ENCODE peak calls at places on chromosomes 13 and 19, in nine cellular contexts. M, B, Y, K, Z, T, Q, G and J are unnamed samples. For H3K4me1 and H3K9me3, the result is how much of the 10 kb centered on the place peaks cover.

GRCh38 chr13:48730971-48731658 is 77.4 kb downstream of the CYSLTR2 start:
- DNase-seq in Q (no peak), K (no peak), B (no peak), G (peak), T (no peak), Z (no peak), Y (no peak), M (no peak), J (no peak)

GRCh38 chr13:69947577-69947976 is 160.0 kb upstream of the ATXN8OS start:
- DNase-seq in Y (no peak), K (no peak), B (no peak), Q (no peak), T (no peak), Z (no peak), G (no peak), M (no peak), J (no peak)

GRCh38 chr13:98480915-98481510 is 95.9 kb downstream of the STK24 start:
- DNase-seq in T (no peak), B (no peak), Z (no peak), K (peak), G (no peak), M (no peak), Y (peak), Q (no peak), J (no peak)

GRCh38 chr13:106291006-106291405 is 244.5 kb downstream of the EFNB2 start:
- DNase-seq in K (no peak), M (no peak), Y (no peak), G (no peak), B (no peak), T (no peak), Z (no peak), Q (no peak), J (no peak)

GRCh38 chr13:37869756-37870488 is at the start of gene TRPC4:
- DNase-seq in K (peak), Y (peak), Q (no peak), M (peak), T (peak), G (peak), Z (peak), B (no peak), J (no peak)

GRCh38 chr19:10979950-10980349 is 19.1 kb downstream of the SMARCA4 start:
- DNase-seq in Z (no peak), G (no peak), B (no peak), T (no peak), M (no peak), Y (no peak), K (no peak), Q (no peak), J (no peak)

GRCh38 chr19:34350161-34350561 is 14.8 kb upstream of the GPI start:
- DNase-seq in G (no peak), B (no peak), M (no peak), Q (no peak), T (no peak), Z (no peak), K (no peak), Y (no peak), J (peak)

GRCh38 chr13:32305646-32306045 is 9.5 kb downstream of the ZAR1L start:
- DNase-seq in M (no peak), Z (no peak), K (no peak), Q (no peak), B (no peak), Y (no peak), G (no peak), T (no peak), J (no peak)

GRCh38 chr13:110511509-110512181 is 49.9 kb downstream of the RAB20 start:
- DNase-seq in G (no peak), Z (no peak), M (no peak), Y (no peak), K (no peak), Q (no peak), T (no peak), B (no peak), J (no peak)

GRCh38 chr13:73189365-73189764 is 130.6 kb downstream of the KLF5 start:
- DNase-seq in Y (no peak), G (no peak), Q (no peak), K (no peak), Z (no peak), B (no peak), M (no peak), T (no peak), J (no peak)

GRCh38 chr13:109708014-109708617 is 78.3 kb downstream of the IRS2 start:
- DNase-seq in T (no peak), Z (no peak), Y (no peak), M (no peak), G (no peak), B (no peak), K (no peak), Q (no peak), J (peak)

GRCh38 chr19:13463296-13463695 is 43.0 kb downstream of the CACNA1A start:
- DNase-seq in Q (no peak), M (no peak), G (peak), Y (no peak), B (no peak), K (no peak), T (no peak), Z (peak), J (no peak)

DNA sequence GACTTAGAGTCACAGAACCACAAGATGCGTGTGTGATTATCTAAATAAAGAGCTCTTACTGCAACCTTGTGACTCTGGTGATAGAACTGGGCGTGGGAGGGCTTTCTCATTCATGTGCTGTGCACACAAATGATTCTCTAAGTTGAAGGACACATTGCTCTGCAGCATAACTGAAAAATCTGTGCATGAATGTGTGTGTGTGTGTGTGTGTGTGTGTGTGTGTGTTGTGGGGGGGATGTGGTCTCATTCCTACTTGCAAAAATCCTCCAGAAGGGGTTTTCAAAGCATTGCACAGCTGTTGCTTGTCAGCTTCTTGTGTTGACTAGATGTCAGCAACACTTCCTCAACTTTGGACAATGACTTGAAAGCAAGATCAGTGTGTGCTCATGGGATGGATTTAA is 22.4 kb downstream of the LRCH1 start:
- DNase-seq in G (no peak), K (no peak), B (no peak), T (no peak), M (no peak), Q (no peak), Y (no peak), Z (no peak), J (no peak)
- H3K27ac ChIP-seq in G (no peak), K (peak), B (no peak), T (no peak), M (no peak), Q (no peak), Y (peak), Z (no peak), J (no peak)

GRCh38 chr13:91346848-91347211 is 657 bp upstream of the MIR17HG start:
- DNase-seq in Z (peak), K (no peak), Y (no peak), G (no peak), Q (no peak), B (no peak), M (no peak), T (no peak), J (peak)
- H3K4me1 ChIP-seq in Z (under half), K (under half), Y (under half), G (under half), Q (under half), B (under half), M (under half), T (under half), J (under half)

DNA sequence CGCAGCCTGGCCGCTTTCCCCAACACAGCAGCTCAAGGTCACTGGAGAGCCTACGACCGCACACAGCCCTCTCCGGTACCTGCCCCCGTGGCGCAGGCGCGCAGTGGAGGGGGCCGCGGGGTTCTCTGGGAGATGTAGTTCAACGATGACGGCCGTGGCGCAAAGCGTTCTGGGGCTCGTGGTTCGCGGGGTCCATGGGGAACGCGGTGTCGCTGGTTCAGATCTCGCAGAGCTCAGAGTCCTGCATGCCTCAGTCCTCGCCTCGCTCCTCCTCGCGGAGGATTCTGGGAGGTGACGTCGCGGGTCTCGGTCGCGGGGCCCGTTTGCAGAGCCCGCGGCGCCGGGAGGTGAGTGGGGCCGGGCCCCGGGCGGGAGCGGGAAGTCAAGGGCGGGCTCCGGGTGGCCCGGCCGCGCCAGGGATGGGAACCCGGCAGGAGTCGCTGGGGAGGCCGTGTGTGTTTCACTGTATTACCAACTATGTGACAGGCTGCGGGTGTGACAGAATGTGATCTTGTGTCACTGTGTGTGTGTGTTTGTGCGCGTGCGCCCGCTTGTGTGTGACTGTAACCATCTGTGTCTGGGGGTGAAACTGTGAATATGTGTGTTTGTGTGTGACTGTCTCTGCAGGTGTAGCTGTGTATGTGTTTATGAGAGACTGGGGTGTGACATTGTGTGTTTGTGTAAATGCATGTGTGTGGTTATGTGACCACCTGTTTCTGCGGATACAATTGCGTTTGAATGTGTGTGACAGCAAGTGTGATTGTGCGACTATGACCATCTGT is at the start of gene ZNF527:
- DNase-seq in T (peak), K (peak), B (peak), G (peak), M (peak), Y (peak), Z (peak), Q (peak), J (peak)
- H3K9me3 ChIP-seq in T (half or more), K (under half), B (under half), G (under half), M (under half), Y (under half), Z (under half), Q (under half), J (under half)

GRCh38 chr19:29675120-29675649 is 9.9 kb downstream of the PLEKHF1 start:
- DNase-seq in Y (no peak), T (no peak), M (no peak), K (no peak), Z (no peak), B (no peak), G (no peak), Q (no peak), J (no peak)
- H3K27ac ChIP-seq in Y (peak), T (no peak), M (no peak), K (peak), Z (no peak), B (peak), G (no peak), Q (no peak), J (no peak)

DNA sequence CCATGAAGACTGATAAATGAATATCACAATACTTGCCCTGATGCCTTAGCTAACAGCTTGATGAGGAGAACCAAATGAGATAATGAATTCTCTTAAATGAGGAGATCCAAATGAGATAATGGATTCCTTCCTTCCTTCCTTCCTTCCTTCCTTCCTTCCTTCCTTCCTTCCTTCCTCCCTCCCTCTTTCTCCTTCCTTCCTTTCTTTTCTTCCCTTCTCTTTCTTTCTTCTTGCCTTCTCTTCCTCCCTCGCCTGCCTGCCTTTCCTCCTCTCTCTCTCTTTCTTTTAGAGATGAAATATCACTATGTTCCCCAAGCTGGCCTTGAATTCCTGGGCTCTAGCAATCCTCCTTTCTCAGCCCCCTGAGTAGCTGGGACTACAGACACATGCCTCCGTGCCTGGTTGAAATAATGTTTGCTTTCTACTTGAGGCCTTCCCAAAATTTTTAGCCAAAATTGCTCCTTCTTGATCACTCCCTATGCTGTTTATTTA is 4.0 kb upstream of the SLAIN1 start:
- DNase-seq in B (no peak), K (no peak), G (no peak), Z (no peak), Y (no peak), M (no peak), T (no peak), Q (no peak), J (no peak)
- H3K4me1 ChIP-seq in B (under half), K (under half), G (under half), Z (under half), Y (under half), M (under half), T (under half), Q (under half), J (under half)

DNA sequence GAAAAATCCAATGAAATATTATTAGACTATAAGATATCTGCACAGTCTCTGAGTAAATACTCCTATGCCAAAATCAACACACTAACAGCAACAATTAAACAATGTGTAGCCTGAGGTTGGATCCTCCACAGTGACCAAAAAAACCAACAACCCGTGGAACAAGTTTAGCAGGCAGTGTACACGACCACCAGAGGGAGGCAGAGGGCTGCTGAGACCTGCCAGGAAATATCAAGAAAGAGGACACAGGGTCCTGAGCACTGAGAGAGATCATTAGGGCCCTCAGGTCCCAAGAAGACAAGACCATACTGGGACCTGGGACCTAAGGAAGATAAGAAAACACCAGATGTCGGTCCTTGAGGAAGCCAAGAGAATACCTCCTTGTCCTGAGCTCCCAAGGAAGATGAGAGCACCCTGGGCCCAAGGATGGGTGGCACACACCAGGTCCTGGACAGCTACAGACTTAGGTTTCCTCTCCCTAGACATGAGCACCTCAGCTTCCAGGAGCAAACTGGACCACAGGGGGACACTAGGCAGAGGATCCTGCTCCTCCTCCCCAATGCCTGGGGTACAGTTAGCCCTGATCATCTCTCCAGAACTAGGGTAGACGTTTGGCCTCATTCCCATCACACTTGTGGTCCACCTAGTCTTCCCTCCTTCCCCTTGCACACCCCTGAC is 822 bp upstream of the ZNF274 start:
- DNase-seq in Y (peak), K (peak), Z (no peak), T (peak), G (peak), M (no peak), B (no peak), Q (peak), J (peak)
- H3K9me3 ChIP-seq in Y (half or more), K (under half), Z (under half), T (half or more), G (half or more), M (half or more), B (half or more), Q (under half), J (under half)

GRCh38 chr19:2900296-2901252 is at the start of gene ZNF57:
- DNase-seq in K (peak), Q (peak), T (peak), M (peak), Z (peak), B (peak), Y (peak), G (peak), J (peak)

GRCh38 chr19:2906631-2907195 is 6.0 kb downstream of the ZNF57 start:
- DNase-seq in G (no peak), T (no peak), Z (no peak), Q (no peak), B (no peak), M (no peak), Y (no peak), K (no peak), J (no peak)

GRCh38 chr19:2902590-2903218 is 2.0 kb downstream of the ZNF57 start:
- DNase-seq in M (no peak), Y (no peak), B (no peak), K (no peak), G (no peak), T (no peak), Q (no peak), Z (no peak), J (no peak)

DNA sequence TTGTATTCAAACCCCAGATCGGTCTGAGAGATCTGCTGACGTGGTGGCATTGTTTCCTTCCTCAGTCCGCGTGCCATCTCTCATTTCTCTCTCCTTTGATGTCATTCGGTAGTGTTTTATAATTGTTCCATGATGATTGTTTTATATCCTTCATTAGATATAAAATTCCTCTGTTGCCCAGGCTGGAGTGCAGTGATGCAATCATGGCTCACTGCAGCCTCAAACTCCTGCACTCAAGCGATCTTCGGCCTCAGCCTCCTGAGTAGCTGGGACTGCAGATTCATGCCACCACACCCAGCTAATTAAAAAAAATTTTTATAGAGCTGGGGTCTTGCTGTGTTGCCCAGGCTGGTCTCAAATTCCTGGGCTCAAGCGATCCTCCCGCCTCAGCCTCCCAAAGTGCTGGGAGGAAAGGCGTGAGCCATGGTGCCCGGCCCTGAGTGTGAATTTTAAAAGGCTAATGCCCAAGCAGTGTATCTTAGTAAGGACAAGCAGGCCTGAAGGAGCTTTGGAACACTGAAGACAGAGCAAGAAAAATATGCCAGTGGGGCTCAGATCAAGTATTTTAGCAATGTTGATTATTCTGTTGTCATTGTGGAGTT is 5.3 kb downstream of the ZNF57 start:
- DNase-seq in B (no peak), Y (no peak), M (no peak), G (no peak), Z (no peak), T (no peak), K (no peak), Q (no peak), J (no peak)
- H3K27ac ChIP-seq in B (no peak), Y (no peak), M (no peak), G (no peak), Z (no peak), T (no peak), K (no peak), Q (no peak), J (no peak)

DNA sequence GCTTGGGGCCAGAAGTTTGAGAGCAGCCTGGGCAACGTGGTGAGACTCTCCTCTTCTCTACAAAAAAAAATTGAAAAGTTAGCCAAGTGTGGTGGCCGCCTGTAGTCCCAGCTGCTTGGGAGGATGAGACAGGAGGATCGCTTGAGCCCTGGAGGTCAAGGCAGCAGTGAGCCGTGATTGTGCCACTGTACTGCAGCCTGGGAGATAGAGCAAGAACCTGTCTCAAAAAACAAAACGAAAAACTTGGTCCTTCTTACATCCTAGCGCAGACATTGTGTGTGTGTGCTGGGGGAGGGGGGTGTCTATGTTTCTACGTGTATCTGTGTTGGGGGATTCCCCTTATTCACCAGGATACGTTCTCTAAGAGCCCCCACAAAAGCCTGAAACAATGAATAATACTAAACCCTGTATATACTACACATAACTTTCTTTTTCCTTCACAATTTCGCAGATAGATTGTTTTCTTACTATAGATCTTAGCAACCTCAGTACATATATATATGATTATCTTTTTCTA is 7.9 kb downstream of the AXL start:
- DNase-seq in Y (no peak), T (no peak), Z (no peak), M (no peak), Q (no peak), G (no peak), K (no peak), B (no peak), J (no peak)
- H3K4me1 ChIP-seq in Y (under half), T (half or more), Z (under half), M (under half), Q (under half), G (under half), K (under half), B (under half), J (under half)

GRCh38 chr19:30318936-30319335 is 53.2 kb upstream of the ZNF536 start:
- DNase-seq in Z (no peak), G (peak), Y (no peak), Q (peak), M (no peak), B (no peak), K (no peak), T (no peak), J (no peak)

GRCh38 chr19:30320916-30321315 is 51.3 kb upstream of the ZNF536 start:
- DNase-seq in Z (no peak), Y (no peak), G (no peak), T (no peak), Q (peak), K (no peak), M (no peak), B (no peak), J (no peak)

GRCh38 chr19:30319411-30319810 is 52.8 kb upstream of the ZNF536 start:
- DNase-seq in Z (no peak), G (no peak), M (no peak), Q (no peak), Y (no peak), T (no peak), K (no peak), B (no peak), J (no peak)

GRCh38 chr19:30319876-30320275 is 52.3 kb upstream of the ZNF536 start:
- DNase-seq in T (no peak), G (no peak), Z (no peak), Y (no peak), M (no peak), Q (no peak), B (no peak), K (no peak), J (no peak)

GRCh38 chr19:30320466-30320865 is 51.7 kb upstream of the ZNF536 start:
- DNase-seq in G (peak), M (no peak), K (no peak), Z (no peak), Y (no peak), B (no peak), T (no peak), Q (peak), J (no peak)
- H3K9me3 ChIP-seq in G (under half), M (under half), K (under half), Z (under half), Y (under half), B (under half), T (under half), Q (under half), J (under half)